ENCODE peak calls at places on chromosome 11, in six cellular contexts. W is K562, C is IMR-90, E is A549, A is GM12878, L is HepG2. J is an unnamed sample.

GRCh38 chr11:130727715-130728114 is 188.6 kb downstream of the SNX19 start:
- DNase-seq in C (no peak), L (no peak), W (no peak), E (no peak), A (no peak), J (no peak)

GRCh38 chr11:61598383-61598782 is 17.5 kb upstream of the SYT7 start:
- DNase-seq in E (no peak), A (no peak), L (no peak), C (no peak), W (no peak), J (no peak)

GRCh38 chr11:33773399-33774355 is 643 bp downstream of the FBXO3 start:
- DNase-seq in A (no peak), L (peak; percentile 6), W (peak; percentile 18), C (peak; percentile 43), E (no peak), J (peak; percentile 39)

GRCh38 chr11:12174145-12175143 is 64.1 kb downstream of the MICAL2 start:
- DNase-seq in E (no peak), L (no peak), C (peak; percentile 81), W (no peak), A (peak; percentile 81), J (no peak)

GRCh38 chr11:5390210-5390609 is 6.6 kb downstream of the OR51M1 start:
- DNase-seq in W (no peak), C (no peak), A (no peak), L (no peak), E (no peak), J (no peak)

GRCh38 chr11:111745719-111746504 is 20.3 kb downstream of the PPP2R1B start:
- DNase-seq in A (no peak), L (no peak), E (no peak), W (no peak), C (peak; percentile 75), J (no peak)

GRCh38 chr11:6576471-6577373 is 26.7 kb downstream of the RRP8 start:
- DNase-seq in W (no peak), C (peak; percentile 68), L (no peak), E (no peak), A (no peak), J (peak; percentile 56)

GRCh38 chr11:47437218-47437745 is 11.0 kb upstream of the PSMC3 start:
- DNase-seq in W (no peak), E (no peak), C (no peak), L (no peak), A (no peak), J (no peak)

GRCh38 chr11:10625281-10625981 is 57.0 kb upstream of the LYVE1 start:
- DNase-seq in A (no peak), L (no peak), E (no peak), W (no peak), C (no peak), J (no peak)

GRCh38 chr11:24779791-24780190 is 282.9 kb downstream of the LUZP2 start:
- DNase-seq in E (no peak), C (no peak), A (no peak), W (no peak), L (no peak), J (peak; percentile 2)

GRCh38 chr11:127115844-127116243 is 115.3 kb upstream of the KIRREL3 start:
- DNase-seq in E (no peak), C (no peak), A (no peak), W (no peak), L (no peak), J (no peak)

GRCh38 chr11:60753309-60753708 is 3.4 kb upstream of the MS4A15 start:
- DNase-seq in E (peak; percentile 33), C (no peak), W (peak; percentile 33), L (no peak), A (no peak), J (no peak)

GRCh38 chr11:124763156-124763947 is 1.3 kb upstream of the ESAM start:
- DNase-seq in L (peak; percentile 72), C (peak; percentile 60), W (peak; percentile 87), E (peak; percentile 76), A (no peak), J (peak; percentile 81)

GRCh38 chr11:128285313-128285712 is 302.0 kb downstream of the ETS1 start:
- DNase-seq in E (no peak), C (no peak), A (no peak), L (no peak), W (no peak), J (no peak)

GRCh38 chr11:12675951-12676711 is 1.9 kb downstream of the TEAD1 start:
- DNase-seq in L (no peak), C (peak; percentile 63), A (no peak), W (no peak), E (no peak), J (peak; percentile 34)

GRCh38 chr11:133382217-133382746 is 150.0 kb downstream of the OPCML start:
- DNase-seq in E (no peak), W (no peak), C (no peak), L (no peak), A (no peak), J (no peak)

GRCh38 chr11:107043242-107043991 is 25.1 kb upstream of the GUCY1A2 start:
- DNase-seq in W (no peak), C (peak; percentile 82), E (no peak), L (no peak), A (peak; percentile 71), J (no peak)

GRCh38 chr11:116535954-116536353 is 236.8 kb downstream of the BUD13 start:
- DNase-seq in W (no peak), C (no peak), A (no peak), E (no peak), L (no peak), J (no peak)

GRCh38 chr11:130737866-130738431 is 178.3 kb downstream of the SNX19 start:
- DNase-seq in L (no peak), E (no peak), C (peak; percentile 89), A (no peak), W (no peak), J (peak; percentile 47)

GRCh38 chr11:29159552-29160465 is 857.0 kb downstream of the KCNA4 start:
- DNase-seq in C (peak; percentile 90), W (peak; percentile 12), A (no peak), L (peak; percentile 20), E (peak; percentile 78), J (peak; percentile 10)

GRCh38 chr11:22641559-22641958 is 15.9 kb upstream of the FANCF start:
- DNase-seq in W (no peak), C (no peak), E (no peak), A (no peak), L (no peak), J (no peak)

GRCh38 chr11:67300256-67300755 is 3.0 kb upstream of the SSH3 start:
- DNase-seq in W (no peak), C (no peak), E (no peak), L (no peak), A (no peak), J (no peak)

GRCh38 chr11:76302707-76303395 is 78.1 kb downstream of the THAP12 start:
- DNase-seq in E (no peak), W (no peak), C (no peak), L (no peak), A (no peak), J (no peak)

GRCh38 chr11:1259561-1259960 is 36.7 kb downstream of the MUC5B start:
- DNase-seq in L (no peak), C (no peak), A (no peak), E (no peak), W (no peak), J (no peak)

GRCh38 chr11:68213135-68213515 is at the start of gene KMT5B:
- DNase-seq in C (peak; percentile 54), E (no peak), W (peak; percentile 75), A (no peak), L (no peak), J (peak; percentile 78)

GRCh38 chr11:3139481-3140290 is 25.4 kb downstream of the OSBPL5 start:
- DNase-seq in E (no peak), L (no peak), C (no peak), W (no peak), A (no peak), J (no peak)

GRCh38 chr11:123054301-123055065 is 7.5 kb downstream of the HSPA8 start:
- DNase-seq in E (peak; percentile 70), L (peak; percentile 70), C (peak; percentile 73), A (no peak), W (peak; percentile 75), J (peak; percentile 75)

GRCh38 chr11:115222218-115222862 is 281.9 kb downstream of the CADM1 start:
- DNase-seq in W (peak; percentile 2), L (peak; percentile 30), A (peak; percentile 96), E (peak; percentile 86), C (peak; percentile 98), J (no peak)

DNA sequence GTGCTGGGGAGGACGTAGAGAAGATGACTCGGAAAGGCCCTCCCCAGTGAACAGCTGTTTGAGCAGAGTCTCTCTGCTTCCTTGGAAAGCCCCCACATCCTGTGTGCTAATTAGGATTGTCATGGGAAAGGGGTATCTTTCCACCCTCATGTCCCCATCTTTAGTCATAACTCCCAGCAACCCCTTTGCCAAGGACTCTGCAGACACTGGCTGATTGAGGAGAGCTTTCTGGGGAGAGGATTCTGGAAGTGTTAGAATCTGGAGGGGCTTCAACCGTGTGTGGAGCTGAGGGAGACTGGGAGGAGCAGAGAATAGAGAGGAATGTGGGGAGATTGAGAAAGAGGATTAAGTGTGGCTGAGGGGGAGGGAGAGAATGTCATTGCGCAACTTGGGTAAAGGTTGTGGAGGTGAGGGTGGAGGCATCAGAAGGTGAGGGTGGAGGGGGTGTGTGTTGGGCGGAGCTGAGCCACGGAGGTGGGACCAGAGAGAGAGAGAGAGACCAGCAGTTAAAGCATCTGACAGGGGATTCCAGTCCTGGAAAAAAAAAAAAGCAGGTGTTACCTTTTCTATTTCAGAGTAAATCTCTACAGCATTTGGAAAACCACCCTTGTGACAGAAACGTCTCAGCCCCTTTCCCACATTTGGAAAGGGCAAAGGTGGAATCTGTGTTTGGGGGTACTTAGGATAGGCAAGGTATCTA is 2.2 kb downstream of the DTX4 start:
- DNase-seq in C (peak; percentile 59), A (no peak), W (no peak), L (peak; percentile 89), E (no peak), J (no peak)
- H3K4me2 ChIP-seq in C (peak overlapping the region; percentile 90), A (peak overlapping the region; percentile 93), W (no peak overlapping the region), L (peak overlapping the region; percentile 100), E (peak overlapping the region; percentile 99), J (no peak overlapping the region)

GRCh38 chr11:59615132-59615636 is 390 bp downstream of the OSBP start:
- DNase-seq in A (no peak), C (no peak), L (peak; percentile 26), W (peak; percentile 66), E (peak; percentile 39), J (no peak)
- TF ChIP-seq SMC3 in A (no peak), C (no peak), L (no peak), W (no peak), E (no peak), J (no peak)

GRCh38 chr11:46281374-46281831 is 3.9 kb downstream of the CREB3L1 start:
- DNase-seq in A (no peak), W (peak; percentile 70), C (peak; percentile 44), E (no peak), L (no peak), J (no peak)
- H3K4me2 ChIP-seq in A (peak overlapping the region; percentile 44), W (peak overlapping the region; percentile 83), C (peak overlapping the region; percentile 98), E (no peak overlapping the region), L (no peak overlapping the region), J (peak overlapping the region; percentile 88)

GRCh38 chr11:69918938-69919650 is 99.9 kb upstream of the FGF3 start:
- DNase-seq in C (peak; percentile 57), L (peak; percentile 50), W (peak; percentile 79), E (peak; percentile 68), A (no peak), J (peak; percentile 89)

GRCh38 chr11:69917529-69917928 is 98.3 kb upstream of the FGF3 start:
- DNase-seq in E (no peak), A (no peak), C (no peak), L (no peak), W (no peak), J (no peak)

GRCh38 chr11:69919659-69920499 is 100.7 kb upstream of the FGF3 start:
- DNase-seq in C (no peak), E (no peak), L (no peak), A (no peak), W (no peak), J (no peak)

GRCh38 chr11:69916806-69917387 is 97.7 kb upstream of the FGF3 start:
- DNase-seq in A (no peak), C (no peak), L (no peak), W (no peak), E (no peak), J (no peak)

GRCh38 chr11:69918231-69918937 is 99.2 kb upstream of the FGF3 start:
- DNase-seq in C (no peak), W (no peak), E (no peak), A (no peak), L (no peak), J (no peak)
- TF ChIP-seq SMC3 in C (no peak), W (no peak), E (no peak), A (no peak), L (no peak), J (no peak)